ENCODE peak calls at places on chromosomes 2 and 18, in four cellular contexts. W, R, V and O are unnamed samples.

GRCh38 chr2:11123856-11124759 is 31.2 kb upstream of the SLC66A3 start:
- DNase-seq in W (peak; percentile 82), R (peak; percentile 82), V (peak; percentile 91), O (peak; percentile 84)

GRCh38 chr2:240917684-240918257 is 11.6 kb downstream of the CROCC2 start:
- DNase-seq in W (peak; percentile 26), R (no peak), V (no peak), O (no peak)

GRCh38 chr2:55618025-55618648 is 715 bp upstream of the PPP4R3B start:
- DNase-seq in W (no peak), R (no peak), V (peak; percentile 45), O (no peak)

GRCh38 chr2:201926071-201926470 is 107.6 kb upstream of the FZD7 start:
- DNase-seq in W (no peak), R (no peak), V (no peak), O (no peak)

GRCh38 chr2:202149155-202149762 is 76.2 kb downstream of the KIAA2012 start:
- DNase-seq in W (no peak), R (no peak), V (no peak), O (no peak)

GRCh38 chr2:66561645-66562336 is 126.9 kb downstream of the MEIS1 start:
- DNase-seq in W (no peak), R (no peak), V (no peak), O (peak; percentile 19)

GRCh38 chr2:227862741-227863588 is 8.5 kb upstream of the DAW1 start:
- DNase-seq in W (no peak), R (no peak), V (no peak), O (no peak)

GRCh38 chr2:104864751-104865470 is 11.0 kb downstream of the POU3F3 start:
- DNase-seq in W (no peak), R (no peak), V (no peak), O (no peak)

GRCh38 chr2:61993422-61994024 is 88.0 kb downstream of the COMMD1 start:
- DNase-seq in W (no peak), R (peak; percentile 10), V (peak; percentile 8), O (peak; percentile 27)

GRCh38 chr18:47280121-47280520 is 28.7 kb upstream of the SKOR2 start:
- DNase-seq in W (no peak), R (no peak), V (no peak), O (no peak)

GRCh38 chr18:58052960-58053359 is 8.9 kb downstream of the NEDD4L start:
- DNase-seq in W (no peak), R (no peak), V (no peak), O (no peak)

GRCh38 chr18:57329856-57330255 is 22.5 kb upstream of the ST8SIA3 start:
- DNase-seq in W (no peak), R (no peak), V (no peak), O (no peak)

GRCh38 chr18:56702946-56703345 is 51.8 kb downstream of the WDR7 start:
- DNase-seq in W (no peak), R (peak; percentile 21), V (peak; percentile 35), O (peak; percentile 70)

GRCh38 chr2:120591572-120591971 is 144.1 kb upstream of the GLI2 start:
- DNase-seq in W (no peak), R (no peak), V (no peak), O (no peak)

GRCh38 chr2:52082646-52083045 is 1050.7 kb upstream of the NRXN1 start:
- DNase-seq in W (no peak), R (no peak), V (no peak), O (no peak)

GRCh38 chr2:32289165-32290054 is 11.7 kb downstream of the YIPF4 start:
- DNase-seq in W (no peak), R (no peak), V (no peak), O (no peak)

GRCh38 chr2:134458950-134459349 is 205.1 kb downstream of the MGAT5 start:
- DNase-seq in W (no peak), R (no peak), V (no peak), O (no peak)

GRCh38 chr2:141331127-141331526 is 799.7 kb downstream of the LRP1B start:
- DNase-seq in W (no peak), R (no peak), V (no peak), O (no peak)

GRCh38 chr2:205734436-205734835 is 52.1 kb downstream of the NRP2 start:
- DNase-seq in W (no peak), R (no peak), V (no peak), O (no peak)

GRCh38 chr2:48562281-48562680 is 32.3 kb downstream of the STON1 start:
- DNase-seq in W (no peak), R (no peak), V (no peak), O (no peak)

GRCh38 chr2:15795426-15795825 is 144.9 kb upstream of the MYCN start:
- DNase-seq in W (no peak), R (no peak), V (no peak), O (no peak)

GRCh38 chr2:25885933-25886332 is 7.6 kb upstream of the ASXL2 start:
- DNase-seq in W (no peak), R (no peak), V (no peak), O (no peak)

GRCh38 chr2:167928434-167928833 is 319.0 kb downstream of the STK39 start:
- DNase-seq in W (no peak), R (no peak), V (no peak), O (no peak)

GRCh38 chr2:49770919-49771318 is 616.6 kb upstream of the FSHR start:
- DNase-seq in W (peak; percentile 57), R (no peak), V (peak; percentile 22), O (peak; percentile 47)

GRCh38 chr2:240916571-240917008 is 10.5 kb downstream of the CROCC2 start:
- DNase-seq in W (peak; percentile 36), R (no peak), V (peak; percentile 70), O (no peak)

GRCh38 chr2:101697794-101698418 is 399 bp downstream of the MAP4K4 start:
- DNase-seq in W (peak; percentile 27), R (peak; percentile 53), V (no peak), O (no peak)